ENCODE peak calls at places on chromosomes 2 and 18, in eight cellular contexts. One of them, this sample, is unnamed.

GRCh38 chr18:45320724-45321123 is 294.6 kb upstream of the SLC14A2 start:
- DNase-seq in IMR-90: no peak
- DNase-seq in left lung: no peak
- DNase-seq in testis: no peak
- DNase-seq in CD8-positive, alpha-beta T cell: no peak
- DNase-seq in esophagus muscularis mucosa: no peak
- DNase-seq in endothelial cell of umbilical vein: no peak
- DNase-seq in neural progenitor cell: no peak
- DNase-seq in this sample: no peak

GRCh38 chr2:195406886-195407603 is 250.0 kb upstream of the SLC39A10 start:
- DNase-seq in IMR-90: peak; percentile 55
- DNase-seq in left lung: no peak
- DNase-seq in testis: peak; percentile 30
- DNase-seq in CD8-positive, alpha-beta T cell: no peak
- DNase-seq in esophagus muscularis mucosa: no peak
- DNase-seq in endothelial cell of umbilical vein: no peak
- DNase-seq in neural progenitor cell: no peak
- DNase-seq in this sample: no peak

GRCh38 chr2:134738150-134738865 is 19.5 kb upstream of the TMEM163 start:
- DNase-seq in IMR-90: no peak
- DNase-seq in left lung: no peak
- DNase-seq in testis: no peak
- DNase-seq in CD8-positive, alpha-beta T cell: no peak
- DNase-seq in esophagus muscularis mucosa: peak; percentile 66
- DNase-seq in endothelial cell of umbilical vein: peak; percentile 46
- DNase-seq in neural progenitor cell: no peak
- DNase-seq in this sample: no peak

GRCh38 chr2:16900405-16901025 is 234.9 kb upstream of the CYRIA start:
- DNase-seq in IMR-90: no peak
- DNase-seq in left lung: no peak
- DNase-seq in testis: peak; percentile 22
- DNase-seq in CD8-positive, alpha-beta T cell: no peak
- DNase-seq in esophagus muscularis mucosa: no peak
- DNase-seq in endothelial cell of umbilical vein: no peak
- DNase-seq in neural progenitor cell: peak; percentile 71
- DNase-seq in this sample: peak; percentile 49

GRCh38 chr2:75064691-75065396 is 106.4 kb downstream of the POLE4 start:
- DNase-seq in IMR-90: peak; percentile 58
- DNase-seq in left lung: peak; percentile 87
- DNase-seq in testis: peak; percentile 77
- DNase-seq in CD8-positive, alpha-beta T cell: peak; percentile 32
- DNase-seq in esophagus muscularis mucosa: no peak
- DNase-seq in endothelial cell of umbilical vein: peak; percentile 66
- DNase-seq in neural progenitor cell: peak; percentile 64
- DNase-seq in this sample: peak; percentile 59

GRCh38 chr2:2859732-2860131 is 517.9 kb downstream of the EIPR1 start:
- DNase-seq in IMR-90: no peak
- DNase-seq in left lung: no peak
- DNase-seq in testis: no peak
- DNase-seq in CD8-positive, alpha-beta T cell: no peak
- DNase-seq in esophagus muscularis mucosa: no peak
- DNase-seq in endothelial cell of umbilical vein: no peak
- DNase-seq in neural progenitor cell: no peak
- DNase-seq in this sample: no peak

GRCh38 chr18:35703043-35703688 is 121.6 kb downstream of the GALNT1 start:
- DNase-seq in IMR-90: peak; percentile 48
- DNase-seq in left lung: no peak
- DNase-seq in testis: no peak
- DNase-seq in CD8-positive, alpha-beta T cell: no peak
- DNase-seq in esophagus muscularis mucosa: no peak
- DNase-seq in endothelial cell of umbilical vein: peak; percentile 92
- DNase-seq in neural progenitor cell: no peak
- DNase-seq in this sample: no peak

GRCh38 chr2:240055177-240055917 is 2.0 kb upstream of the OR6B3 start:
- DNase-seq in IMR-90: no peak
- DNase-seq in left lung: peak; percentile 57
- DNase-seq in testis: no peak
- DNase-seq in CD8-positive, alpha-beta T cell: no peak
- DNase-seq in esophagus muscularis mucosa: no peak
- DNase-seq in endothelial cell of umbilical vein: no peak
- DNase-seq in neural progenitor cell: no peak
- DNase-seq in this sample: no peak

GRCh38 chr2:68316091-68316490 is 3.7 kb downstream of the CNRIP1 start:
- DNase-seq in IMR-90: no peak
- DNase-seq in left lung: no peak
- DNase-seq in testis: no peak
- DNase-seq in CD8-positive, alpha-beta T cell: no peak
- DNase-seq in esophagus muscularis mucosa: no peak
- DNase-seq in endothelial cell of umbilical vein: no peak
- DNase-seq in neural progenitor cell: no peak
- DNase-seq in this sample: no peak

GRCh38 chr2:127721978-127722355 is 20.7 kb downstream of the SFT2D3 start:
- DNase-seq in IMR-90: peak; percentile 41
- DNase-seq in left lung: no peak
- DNase-seq in testis: no peak
- DNase-seq in CD8-positive, alpha-beta T cell: no peak
- DNase-seq in esophagus muscularis mucosa: no peak
- DNase-seq in endothelial cell of umbilical vein: no peak
- DNase-seq in neural progenitor cell: no peak
- DNase-seq in this sample: no peak

GRCh38 chr2:108926561-108927380 is 62.2 kb downstream of the EDAR start:
- DNase-seq in IMR-90: no peak
- DNase-seq in left lung: no peak
- DNase-seq in testis: no peak
- DNase-seq in CD8-positive, alpha-beta T cell: no peak
- DNase-seq in esophagus muscularis mucosa: no peak
- DNase-seq in endothelial cell of umbilical vein: no peak
- DNase-seq in neural progenitor cell: no peak
- DNase-seq in this sample: peak; percentile 32

GRCh38 chr18:26556573-26556972 is 8.2 kb upstream of the KCTD1 start:
- DNase-seq in IMR-90: no peak
- DNase-seq in left lung: no peak
- DNase-seq in testis: no peak
- DNase-seq in CD8-positive, alpha-beta T cell: no peak
- DNase-seq in esophagus muscularis mucosa: peak; percentile 24
- DNase-seq in endothelial cell of umbilical vein: no peak
- DNase-seq in neural progenitor cell: no peak
- DNase-seq in this sample: no peak

GRCh38 chr2:80053522-80054338 is 250.8 kb downstream of the LRRTM1 start:
- DNase-seq in IMR-90: peak; percentile 17
- DNase-seq in left lung: no peak
- DNase-seq in testis: no peak
- DNase-seq in CD8-positive, alpha-beta T cell: no peak
- DNase-seq in esophagus muscularis mucosa: no peak
- DNase-seq in endothelial cell of umbilical vein: no peak
- DNase-seq in neural progenitor cell: no peak
- DNase-seq in this sample: no peak

GRCh38 chr2:50401772-50402653 is 629.9 kb downstream of the NRXN1 start:
- DNase-seq in IMR-90: peak; percentile 52
- DNase-seq in left lung: no peak
- DNase-seq in testis: peak; percentile 73
- DNase-seq in CD8-positive, alpha-beta T cell: no peak
- DNase-seq in esophagus muscularis mucosa: no peak
- DNase-seq in endothelial cell of umbilical vein: peak; percentile 71
- DNase-seq in neural progenitor cell: peak; percentile 70
- DNase-seq in this sample: peak; percentile 51

GRCh38 chr2:234496442-234496834 is 443 bp downstream of the ARL4C start:
- DNase-seq in IMR-90: no peak
- DNase-seq in left lung: no peak
- DNase-seq in testis: no peak
- DNase-seq in CD8-positive, alpha-beta T cell: peak; percentile 49
- DNase-seq in esophagus muscularis mucosa: no peak
- DNase-seq in endothelial cell of umbilical vein: no peak
- DNase-seq in neural progenitor cell: no peak
- DNase-seq in this sample: no peak

GRCh38 chr18:26017929-26018328 is 72.5 kb downstream of the SS18 start:
- DNase-seq in IMR-90: no peak
- DNase-seq in left lung: no peak
- DNase-seq in testis: no peak
- DNase-seq in CD8-positive, alpha-beta T cell: no peak
- DNase-seq in esophagus muscularis mucosa: no peak
- DNase-seq in endothelial cell of umbilical vein: peak; percentile 25
- DNase-seq in neural progenitor cell: no peak
- DNase-seq in this sample: no peak

GRCh38 chr2:203893386-203893785 is 25.8 kb downstream of the CTLA4 start:
- DNase-seq in IMR-90: peak; percentile 24
- DNase-seq in left lung: no peak
- DNase-seq in testis: no peak
- DNase-seq in CD8-positive, alpha-beta T cell: no peak
- DNase-seq in esophagus muscularis mucosa: no peak
- DNase-seq in endothelial cell of umbilical vein: no peak
- DNase-seq in neural progenitor cell: no peak
- DNase-seq in this sample: no peak

GRCh38 chr18:58516514-58517285 is 112.2 kb downstream of the ALPK2 start:
- DNase-seq in IMR-90: no peak
- DNase-seq in left lung: no peak
- DNase-seq in testis: no peak
- DNase-seq in CD8-positive, alpha-beta T cell: no peak
- DNase-seq in esophagus muscularis mucosa: no peak
- DNase-seq in endothelial cell of umbilical vein: no peak
- DNase-seq in neural progenitor cell: no peak
- DNase-seq in this sample: no peak

GRCh38 chr2:238684362-238685326 is 163.2 kb upstream of the TWIST2 start:
- DNase-seq in IMR-90: peak; percentile 99
- DNase-seq in left lung: no peak
- DNase-seq in testis: no peak
- DNase-seq in CD8-positive, alpha-beta T cell: no peak
- DNase-seq in esophagus muscularis mucosa: peak; percentile 94
- DNase-seq in endothelial cell of umbilical vein: peak; percentile 16
- DNase-seq in neural progenitor cell: no peak
- DNase-seq in this sample: no peak

GRCh38 chr2:234963785-234964615 is 12.2 kb downstream of the SH3BP4 start:
- DNase-seq in IMR-90: peak; percentile 74
- DNase-seq in left lung: no peak
- DNase-seq in testis: no peak
- DNase-seq in CD8-positive, alpha-beta T cell: no peak
- DNase-seq in esophagus muscularis mucosa: no peak
- DNase-seq in endothelial cell of umbilical vein: no peak
- DNase-seq in neural progenitor cell: no peak
- DNase-seq in this sample: no peak

GRCh38 chr2:20959252-20959651 is 84.6 kb downstream of the APOB start:
- DNase-seq in IMR-90: no peak
- DNase-seq in left lung: no peak
- DNase-seq in testis: no peak
- DNase-seq in CD8-positive, alpha-beta T cell: no peak
- DNase-seq in esophagus muscularis mucosa: no peak
- DNase-seq in endothelial cell of umbilical vein: no peak
- DNase-seq in neural progenitor cell: no peak
- DNase-seq in this sample: no peak
- H3K36me3 ChIP-seq in IMR-90: no peaks in the 10 kb centered on the region
- H3K36me3 ChIP-seq in left lung: no peaks in the 10 kb centered on the region
- H3K36me3 ChIP-seq in testis: no peaks in the 10 kb centered on the region
- H3K36me3 ChIP-seq in CD8-positive, alpha-beta T cell: no peaks in the 10 kb centered on the region
- H3K36me3 ChIP-seq in esophagus muscularis mucosa: no peaks in the 10 kb centered on the region
- H3K36me3 ChIP-seq in endothelial cell of umbilical vein: no peaks in the 10 kb centered on the region
- H3K36me3 ChIP-seq in neural progenitor cell: no peaks in the 10 kb centered on the region
- H3K36me3 ChIP-seq in this sample: no peaks in the 10 kb centered on the region

GRCh38 chr2:170255137-170255536 is 77.2 kb downstream of the MYO3B start:
- DNase-seq in IMR-90: no peak
- DNase-seq in left lung: no peak
- DNase-seq in testis: no peak
- DNase-seq in CD8-positive, alpha-beta T cell: no peak
- DNase-seq in esophagus muscularis mucosa: no peak
- DNase-seq in endothelial cell of umbilical vein: no peak
- DNase-seq in neural progenitor cell: no peak
- DNase-seq in this sample: no peak

GRCh38 chr2:170255971-170256370 is 78.0 kb downstream of the MYO3B start:
- DNase-seq in IMR-90: peak; percentile 46
- DNase-seq in left lung: no peak
- DNase-seq in testis: no peak
- DNase-seq in CD8-positive, alpha-beta T cell: no peak
- DNase-seq in esophagus muscularis mucosa: no peak
- DNase-seq in endothelial cell of umbilical vein: no peak
- DNase-seq in neural progenitor cell: no peak
- DNase-seq in this sample: no peak

GRCh38 chr2:170260188-170260587 is 82.2 kb downstream of the MYO3B start:
- DNase-seq in IMR-90: no peak
- DNase-seq in left lung: no peak
- DNase-seq in testis: no peak
- DNase-seq in CD8-positive, alpha-beta T cell: no peak
- DNase-seq in esophagus muscularis mucosa: no peak
- DNase-seq in endothelial cell of umbilical vein: no peak
- DNase-seq in neural progenitor cell: no peak
- DNase-seq in this sample: no peak

GRCh38 chr2:170261566-170261965 is 83.6 kb downstream of the MYO3B start:
- DNase-seq in IMR-90: no peak
- DNase-seq in left lung: no peak
- DNase-seq in testis: no peak
- DNase-seq in CD8-positive, alpha-beta T cell: no peak
- DNase-seq in esophagus muscularis mucosa: no peak
- DNase-seq in endothelial cell of umbilical vein: no peak
- DNase-seq in neural progenitor cell: no peak
- DNase-seq in this sample: no peak

DNA sequence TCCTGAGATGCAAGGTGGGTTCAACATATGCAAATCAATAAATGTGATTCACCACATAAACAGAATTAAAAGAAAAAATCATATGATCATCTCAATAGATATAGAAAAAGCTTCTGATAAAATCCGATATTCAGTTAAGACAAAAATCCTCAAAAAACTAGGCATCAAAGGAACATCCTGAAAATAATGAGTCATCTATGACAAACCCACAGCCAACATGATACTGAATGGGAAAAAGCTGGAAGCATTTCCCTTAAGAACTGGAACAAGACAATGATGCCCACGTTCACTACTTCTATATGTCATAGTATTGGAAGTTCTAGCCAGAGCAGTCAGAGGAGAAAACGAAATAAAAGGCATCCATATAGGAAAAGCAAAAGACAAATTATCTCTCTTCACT is 80.4 kb downstream of the MYO3B start:
- DNase-seq in IMR-90: no peak
- DNase-seq in left lung: no peak
- DNase-seq in testis: no peak
- DNase-seq in CD8-positive, alpha-beta T cell: no peak
- DNase-seq in esophagus muscularis mucosa: no peak
- DNase-seq in endothelial cell of umbilical vein: no peak
- DNase-seq in neural progenitor cell: no peak
- DNase-seq in this sample: no peak
- TF ChIP-seq CTCF in IMR-90: no peak
- TF ChIP-seq CTCF in left lung: no peak
- TF ChIP-seq CTCF in testis: no peak
- TF ChIP-seq CTCF in CD8-positive, alpha-beta T cell: no peak
- TF ChIP-seq CTCF in esophagus muscularis mucosa: no peak
- TF ChIP-seq CTCF in endothelial cell of umbilical vein: no peak
- TF ChIP-seq CTCF in neural progenitor cell: no peak
- TF ChIP-seq CTCF in this sample: no peak

GRCh38 chr2:85736456-85737355 is 17.1 kb upstream of the ATOH8 start:
- DNase-seq in IMR-90: no peak
- DNase-seq in left lung: no peak
- DNase-seq in testis: no peak
- DNase-seq in CD8-positive, alpha-beta T cell: no peak
- DNase-seq in esophagus muscularis mucosa: no peak
- DNase-seq in endothelial cell of umbilical vein: no peak
- DNase-seq in neural progenitor cell: no peak
- DNase-seq in this sample: no peak
- H3K4me1 ChIP-seq in IMR-90: peaks cover 17% of the 10 kb centered on the region
- H3K4me1 ChIP-seq in left lung: peaks cover 12% of the 10 kb centered on the region
- H3K4me1 ChIP-seq in testis: peaks cover 5% of the 10 kb centered on the region
- H3K4me1 ChIP-seq in CD8-positive, alpha-beta T cell: no peaks in the 10 kb centered on the region
- H3K4me1 ChIP-seq in esophagus muscularis mucosa: peaks cover 67% of the 10 kb centered on the region
- H3K4me1 ChIP-seq in endothelial cell of umbilical vein: peaks cover 33% of the 10 kb centered on the region
- H3K4me1 ChIP-seq in neural progenitor cell: peaks cover 5% of the 10 kb centered on the region
- H3K4me1 ChIP-seq in this sample: no peaks in the 10 kb centered on the region

GRCh38 chr2:172586255-172586891 is 30.5 kb downstream of the PDK1 start:
- DNase-seq in IMR-90: no peak
- DNase-seq in left lung: no peak
- DNase-seq in testis: no peak
- DNase-seq in CD8-positive, alpha-beta T cell: no peak
- DNase-seq in esophagus muscularis mucosa: no peak
- DNase-seq in endothelial cell of umbilical vein: no peak
- DNase-seq in neural progenitor cell: no peak
- DNase-seq in this sample: no peak

GRCh38 chr2:172588931-172589330 is 33.0 kb downstream of the PDK1 start:
- DNase-seq in IMR-90: peak; percentile 61
- DNase-seq in left lung: no peak
- DNase-seq in testis: no peak
- DNase-seq in CD8-positive, alpha-beta T cell: no peak
- DNase-seq in esophagus muscularis mucosa: no peak
- DNase-seq in endothelial cell of umbilical vein: no peak
- DNase-seq in neural progenitor cell: no peak
- DNase-seq in this sample: no peak
- H3K36me3 ChIP-seq in IMR-90: peaks cover 48% of the 10 kb centered on the region
- H3K36me3 ChIP-seq in left lung: no peaks in the 10 kb centered on the region
- H3K36me3 ChIP-seq in testis: no peaks in the 10 kb centered on the region
- H3K36me3 ChIP-seq in CD8-positive, alpha-beta T cell: peaks cover 49% of the 10 kb centered on the region
- H3K36me3 ChIP-seq in esophagus muscularis mucosa: peaks cover 24% of the 10 kb centered on the region
- H3K36me3 ChIP-seq in endothelial cell of umbilical vein: peaks cover 2% of the 10 kb centered on the region
- H3K36me3 ChIP-seq in neural progenitor cell: peaks cover 26% of the 10 kb centered on the region
- H3K36me3 ChIP-seq in this sample: no peaks in the 10 kb centered on the region

This sample was measured in Caco-2.